ENCODE peak calls at places on chromosomes 1 and 21, in five cellular contexts. L, X, B, U and C are unnamed samples.

GRCh38 chr1:226108935-226109828 is 46.7 kb downstream of the H3-3A start:
- DNase-seq in L (peak), X (peak), B (no peak), U (no peak), C (peak)

GRCh38 chr1:151729157-151729965 is 8.0 kb downstream of the RIIAD1 start:
- DNase-seq in L (no peak), X (no peak), B (no peak), U (no peak), C (no peak)

GRCh38 chr1:94408104-94408503 is 10.1 kb upstream of the ABCD3 start:
- DNase-seq in L (no peak), X (no peak), B (peak), U (no peak), C (no peak)

GRCh38 chr21:14878971-14879370 is 185.8 kb downstream of the NRIP1 start:
- DNase-seq in L (no peak), X (no peak), B (no peak), U (no peak), C (no peak)

GRCh38 chr1:197486948-197487347 is 218.9 kb downstream of the CRB1 start:
- DNase-seq in L (peak), X (no peak), B (no peak), U (no peak), C (no peak)

GRCh38 chr1:27138368-27138767 is 16.6 kb downstream of the SLC9A1 start:
- DNase-seq in L (no peak), X (no peak), B (no peak), U (no peak), C (no peak)

GRCh38 chr1:223224465-223224864 is 81.4 kb upstream of the TLR5 start:
- DNase-seq in L (no peak), X (no peak), B (peak), U (no peak), C (no peak)

GRCh38 chr1:110011527-110012041 is 22.8 kb upstream of the STRIP1 start:
- DNase-seq in L (peak), X (no peak), B (peak), U (peak), C (peak)

GRCh38 chr1:81805537-81806431 is 5.0 kb downstream of the ADGRL2 start:
- DNase-seq in L (no peak), X (no peak), B (no peak), U (no peak), C (no peak)

GRCh38 chr1:145901312-145902021 is 8.4 kb downstream of the ITGA10 start:
- DNase-seq in L (no peak), X (no peak), B (peak), U (no peak), C (no peak)

GRCh38 chr1:69129538-69129937 is 438.2 kb upstream of the LRRC7 start:
- DNase-seq in L (no peak), X (no peak), B (peak), U (no peak), C (no peak)

GRCh38 chr1:221939598-221939997 is 197.7 kb upstream of the DUSP10 start:
- DNase-seq in L (no peak), X (no peak), B (no peak), U (peak), C (no peak)

GRCh38 chr1:181984006-181984405 is 77.5 kb downstream of the ZNF648 start:
- DNase-seq in L (no peak), X (no peak), B (no peak), U (no peak), C (no peak)
- H3K27ac ChIP-seq in L (no peak), X (no peak), B (no peak), U (no peak), C (no peak)

DNA sequence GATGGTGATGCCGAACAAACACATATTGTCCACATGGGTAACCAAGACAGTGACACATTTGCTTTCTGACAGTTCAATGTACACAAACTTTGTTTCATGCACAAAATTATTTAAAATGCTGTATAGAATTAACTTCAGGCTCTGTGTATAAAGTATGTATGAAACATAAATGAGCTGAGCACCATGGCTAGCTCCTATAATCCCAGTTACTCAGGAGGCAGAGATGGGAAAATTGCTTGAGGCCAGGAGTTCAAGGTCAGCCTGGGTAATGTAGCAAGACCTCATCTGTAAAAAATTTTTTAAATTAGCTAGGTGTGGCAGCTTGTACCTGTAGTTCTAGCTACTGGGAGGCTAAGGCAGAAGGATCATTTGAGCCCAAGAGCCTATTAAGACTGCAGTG is 19.2 kb upstream of the RC3H1 start:
- DNase-seq in L (no peak), X (no peak), B (no peak), U (no peak), C (no peak)
- H3K4me3 ChIP-seq in L (no peak), X (no peak), B (no peak), U (no peak), C (no peak)

DNA sequence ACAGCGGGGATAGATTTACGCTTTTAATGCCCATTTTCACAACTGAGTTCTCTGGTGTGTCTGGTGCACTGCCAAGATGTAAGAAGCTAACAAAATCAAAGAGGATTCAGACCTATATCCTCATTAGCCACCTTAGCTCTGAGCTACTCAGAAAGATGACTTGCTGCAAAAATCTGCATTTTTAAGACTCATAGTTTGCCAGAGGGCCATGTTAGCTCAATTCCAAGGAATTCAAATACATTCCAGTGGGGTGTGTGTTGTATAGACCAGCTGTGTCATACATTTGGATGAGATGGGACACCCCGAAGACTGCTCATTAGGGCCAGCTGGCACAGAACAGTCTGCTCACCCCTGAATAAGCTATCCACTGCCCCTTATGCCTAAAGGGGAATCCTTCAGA is 8.9 kb downstream of the DENND2D start:
- DNase-seq in L (no peak), X (no peak), B (no peak), U (no peak), C (no peak)
- H3K27ac ChIP-seq in L (no peak), X (no peak), B (no peak), U (peak), C (no peak)

DNA sequence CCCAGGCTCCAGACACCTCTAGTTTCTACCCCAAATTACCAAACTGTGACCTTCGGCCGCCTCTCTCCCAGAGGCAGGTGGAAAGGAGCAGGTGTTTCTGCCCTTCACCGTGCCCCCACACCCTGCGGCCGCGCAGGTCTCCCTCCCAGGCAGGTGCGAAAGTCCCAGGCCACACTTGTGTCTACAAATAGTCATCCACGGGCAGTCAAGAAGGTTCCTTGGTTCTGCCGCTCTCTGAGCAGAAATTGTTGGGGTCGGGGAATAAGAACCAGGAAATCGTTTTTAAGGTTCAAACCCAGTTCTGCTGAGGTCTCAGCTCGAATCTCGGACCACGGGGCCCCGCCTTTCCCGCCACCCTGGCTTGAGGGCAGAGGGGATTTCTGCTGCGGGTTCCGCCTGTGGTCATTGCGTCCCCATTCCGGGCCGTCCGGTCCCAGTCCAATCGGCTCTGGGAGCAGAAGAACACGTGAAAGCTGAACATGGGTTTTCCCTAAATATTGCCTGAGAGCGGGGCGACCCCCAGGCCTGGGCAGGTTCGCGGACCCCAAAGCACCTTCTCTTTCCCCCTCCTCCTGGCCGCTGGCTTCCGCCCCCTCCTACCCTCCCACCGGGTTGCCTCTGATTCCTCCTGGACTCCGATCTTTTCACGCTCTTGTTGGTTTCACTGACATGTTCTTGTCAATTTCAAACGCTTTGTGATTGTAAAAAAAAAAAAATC is 1.2 kb upstream of the ATF3 start:
- DNase-seq in L (peak), X (peak), B (no peak), U (peak), C (no peak)
- H3K4me3 ChIP-seq in L (peak), X (peak), B (peak), U (peak), C (peak)

GRCh38 chr1:115678141-115678540 is 36.4 kb downstream of the VANGL1 start:
- DNase-seq in L (no peak), X (no peak), B (peak), U (no peak), C (no peak)

GRCh38 chr1:115679141-115679611 is 37.4 kb downstream of the VANGL1 start:
- DNase-seq in L (no peak), X (peak), B (peak), U (peak), C (no peak)

GRCh38 chr1:115677570-115677969 is 35.8 kb downstream of the VANGL1 start:
- DNase-seq in L (no peak), X (no peak), B (peak), U (no peak), C (no peak)

GRCh38 chr1:115676498-115677171 is 34.9 kb downstream of the VANGL1 start:
- DNase-seq in L (no peak), X (no peak), B (no peak), U (no peak), C (no peak)

GRCh38 chr1:115677172-115677542 is 35.4 kb downstream of the VANGL1 start:
- DNase-seq in L (no peak), X (no peak), B (peak), U (no peak), C (no peak)
- H3K27ac ChIP-seq in L (no peak), X (no peak), B (no peak), U (no peak), C (no peak)

DNA sequence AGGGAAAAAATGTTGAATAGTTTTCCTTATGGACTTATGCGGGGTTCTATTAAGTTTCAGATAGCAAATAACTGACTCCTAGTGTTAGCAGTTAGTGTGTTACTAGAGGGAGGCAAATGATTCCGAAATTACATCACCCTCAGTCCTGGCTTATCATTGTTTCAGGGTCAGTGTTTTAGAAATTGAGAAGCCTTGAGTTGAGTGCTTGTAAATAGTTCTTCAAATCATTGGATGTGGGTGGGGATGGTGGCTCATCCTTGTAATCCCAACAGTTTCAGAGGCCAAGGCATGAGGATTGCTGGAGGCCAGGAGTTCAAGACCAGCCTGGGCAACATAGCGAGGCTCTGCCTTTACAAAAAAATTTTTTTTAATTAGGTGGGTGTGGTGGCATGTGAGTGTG is 21.3 kb downstream of the SOAT1 start:
- DNase-seq in L (no peak), X (no peak), B (peak), U (no peak), C (no peak)
- H3K4me3 ChIP-seq in L (no peak), X (no peak), B (no peak), U (no peak), C (no peak)